ENCODE peak calls at places on chromosomes 13 and 19, in four cellular contexts. C is GM12878, S is HepG2, W is K562. H is an unnamed sample.

GRCh38 chr19:4910594-4911273 is 1.4 kb downstream of the UHRF1 start:
- DNase-seq in C (no peak), S (no peak), W (peak; percentile 62), H (no peak)

GRCh38 chr13:45257638-45258338 is 56.9 kb upstream of the KCTD4 start:
- DNase-seq in C (no peak), S (no peak), W (no peak), H (no peak)

GRCh38 chr13:112708560-112709240 is 18.9 kb downstream of the ATP11A start:
- DNase-seq in C (no peak), S (no peak), W (peak; percentile 37), H (no peak)

GRCh38 chr13:108957369-108958012 is 328.1 kb downstream of the MYO16 start:
- DNase-seq in C (no peak), S (no peak), W (no peak), H (peak; percentile 16)

GRCh38 chr13:23918208-23918607 is 20.9 kb upstream of the C1QTNF9B start:
- DNase-seq in C (no peak), S (no peak), W (no peak), H (no peak)

GRCh38 chr13:20389696-20390525 is 135.7 kb downstream of the CRYL1 start:
- DNase-seq in C (no peak), S (no peak), W (no peak), H (no peak)

GRCh38 chr13:112932971-112933370 is 36.0 kb upstream of the MCF2L start:
- DNase-seq in C (no peak), S (no peak), W (no peak), H (no peak)

GRCh38 chr13:112653821-112654220 is 36.0 kb upstream of the ATP11A start:
- DNase-seq in C (no peak), S (no peak), W (no peak), H (no peak)

GRCh38 chr13:25301347-25302113 is at the start of gene NUP58:
- DNase-seq in C (peak; percentile 83), S (peak; percentile 84), W (peak; percentile 82), H (peak; percentile 91)
- TF ChIP-seq EP300 in C (peak; percentile 14), S (no peak), W (peak; percentile 62), H (no peak)

GRCh38 chr13:43061496-43062280 is 38.3 kb downstream of the DNAJC15 start:
- DNase-seq in C (no peak), S (no peak), W (no peak), H (no peak)
- TF ChIP-seq POLR2AphosphoS2 in C (no peak), S (no peak), W (no peak), H (no peak)

GRCh38 chr19:48554385-48555091 is 2.6 kb downstream of the SULT2B1 start:
- DNase-seq in C (no peak), S (peak; percentile 67), W (no peak), H (peak; percentile 97)
- TF ChIP-seq EP300 in C (no peak), S (no peak), W (no peak), H (no peak)

DNA sequence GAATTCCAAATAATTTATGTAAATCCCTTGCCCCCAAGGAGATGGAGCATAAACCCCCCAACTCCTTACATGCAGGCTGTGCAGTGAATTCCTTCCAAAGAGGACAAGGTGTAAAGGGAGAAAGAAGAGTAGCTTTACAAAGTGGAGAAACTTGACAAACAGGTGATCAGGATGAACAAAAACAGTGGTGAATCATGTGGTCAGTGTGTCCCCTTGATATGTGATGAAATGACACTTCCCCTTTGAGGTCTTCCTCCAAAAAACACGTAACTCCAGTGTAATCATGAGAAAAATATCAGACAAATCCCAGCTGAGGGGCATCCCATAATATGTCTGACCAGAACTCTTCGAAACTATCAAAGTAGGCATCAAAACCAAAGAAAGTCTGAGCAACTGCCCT is 29.5 kb upstream of the AKT2 start:
- DNase-seq in C (no peak), S (no peak), W (no peak), H (no peak)
- TF ChIP-seq POLR2AphosphoS2 in C (no peak), S (no peak), W (no peak), H (no peak)

GRCh38 chr19:40604647-40605200 is 3.6 kb downstream of the LTBP4 start:
- DNase-seq in C (no peak), S (no peak), W (peak; percentile 21), H (no peak)

GRCh38 chr19:40603071-40603718 is 2.0 kb downstream of the LTBP4 start:
- DNase-seq in C (no peak), S (peak; percentile 28), W (peak; percentile 39), H (peak; percentile 76)

GRCh38 chr19:40605201-40605971 is 4.2 kb downstream of the LTBP4 start:
- DNase-seq in C (peak; percentile 48), S (peak; percentile 22), W (peak; percentile 79), H (peak; percentile 99)

GRCh38 chr19:40601061-40601973 is at the start of gene LTBP4:
- DNase-seq in C (no peak), S (no peak), W (peak; percentile 76), H (no peak)

DNA sequence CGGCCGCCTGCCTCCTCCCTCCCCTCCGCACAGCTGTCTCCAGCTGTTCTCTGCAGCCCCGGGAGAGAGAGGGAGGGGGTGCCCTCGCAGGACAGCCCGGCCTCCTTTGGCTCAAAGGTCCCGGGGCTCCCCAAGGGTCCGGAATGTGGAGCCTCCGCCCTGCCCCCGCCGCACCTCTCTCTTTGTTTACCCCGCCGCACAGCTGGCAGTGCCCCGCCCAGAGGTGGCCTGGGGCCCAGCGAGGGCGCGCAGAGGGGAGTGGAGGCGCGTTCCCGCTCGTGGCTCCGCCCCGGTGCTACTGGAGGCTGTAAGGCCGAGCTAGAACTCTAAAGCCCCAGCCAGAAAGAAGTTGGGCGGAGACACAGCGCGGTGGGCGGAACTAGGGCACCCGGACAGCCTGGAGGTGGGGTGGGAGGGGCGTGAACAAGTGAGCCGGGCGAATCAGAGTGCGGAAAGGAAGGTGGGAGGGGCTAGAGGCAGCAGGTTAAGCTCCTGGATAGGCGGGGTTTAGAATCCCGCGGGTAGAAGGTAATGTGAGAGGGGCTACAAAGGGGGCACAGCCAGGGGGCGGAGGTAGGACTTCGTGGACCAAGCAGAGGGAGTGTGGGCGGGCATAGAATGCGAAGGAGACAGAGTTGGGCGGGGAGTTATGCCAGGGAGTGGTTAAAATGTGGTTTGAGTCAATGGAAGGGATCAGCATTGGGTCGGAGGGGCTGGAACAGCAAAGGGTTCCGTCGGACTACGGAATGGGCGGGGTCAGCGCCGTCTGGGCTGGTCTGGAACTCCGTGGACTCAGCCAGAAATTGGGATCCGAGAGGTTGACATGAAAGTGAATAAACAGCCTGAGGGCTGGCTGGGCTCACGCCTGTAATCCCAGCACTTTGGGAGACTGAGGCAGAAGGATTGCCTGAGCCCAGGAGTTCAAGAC is 2.8 kb downstream of the LTBP4 start:
- DNase-seq in C (peak; percentile 88), S (peak; percentile 96), W (peak; percentile 94), H (peak; percentile 100)
- TF ChIP-seq EP300 in C (no peak), S (peak; percentile 52), W (no peak), H (no peak)

DNA sequence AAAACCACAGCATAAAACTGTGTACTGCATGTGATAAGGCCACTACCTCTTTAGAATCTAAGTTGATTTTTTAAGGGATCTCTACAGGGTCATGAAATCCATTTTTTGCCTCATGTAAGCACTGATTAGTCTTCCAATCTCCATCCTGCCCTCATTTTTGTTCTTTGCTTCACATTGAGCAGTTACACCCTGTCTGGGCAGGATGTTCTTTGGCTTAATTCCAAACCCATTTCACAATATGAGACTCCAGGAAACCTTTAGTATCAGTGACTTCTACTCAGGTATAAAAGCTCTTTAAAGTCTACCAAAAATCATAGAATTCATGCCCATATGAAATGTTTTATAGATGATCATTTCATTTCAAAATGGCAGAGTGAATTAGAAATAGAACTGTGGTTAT is 592.6 kb downstream of the TBC1D4 start:
- DNase-seq in C (no peak), S (no peak), W (no peak), H (no peak)
- TF ChIP-seq POLR2AphosphoS2 in C (no peak), S (no peak), W (no peak), H (no peak)

GRCh38 chr19:46659151-46660007 is 1.6 kb downstream of the DACT3 start:
- DNase-seq in C (no peak), S (no peak), W (peak; percentile 92), H (peak; percentile 54)
- TF ChIP-seq EP300 in C (no peak), S (no peak), W (peak; percentile 11), H (no peak)

H was measured in A549.